ENCODE peak calls at places on chromosome X, in six cellular contexts. J is CD4-positive, alpha-beta memory T cell; E is heart right ventricle; O is neural progenitor cell; T is breast epithelium; U is dorsolateral prefrontal cortex. Z is an unnamed sample.

GRCh38 chrX:41333744-41333993 is 293 bp upstream of the DDX3X start:
- DNase-seq in T (no peak), E (peak), J (no peak), U (no peak), O (peak), Z (no peak)

GRCh38 chrX:21855937-21856415 is at the start of gene YY2:
- DNase-seq in E (no peak), T (no peak), O (no peak), J (no peak), U (no peak), Z (no peak)

GRCh38 chrX:116499780-116500179 is 37.0 kb upstream of the CT83 start:
- DNase-seq in J (no peak), E (no peak), T (no peak), O (no peak), U (no peak), Z (no peak)

GRCh38 chrX:149467920-149468319 is 37.2 kb downstream of the IDS start:
- DNase-seq in E (peak), U (no peak), O (no peak), J (no peak), T (no peak), Z (no peak)

GRCh38 chrX:108945883-108946523 is 209.6 kb upstream of the IRS4 start:
- DNase-seq in O (no peak), J (no peak), U (no peak), E (no peak), T (no peak), Z (no peak)

GRCh38 chrX:85620466-85620865 is 241.0 kb upstream of the POF1B start:
- DNase-seq in T (no peak), E (no peak), J (no peak), U (no peak), O (no peak), Z (no peak)

GRCh38 chrX:71941771-71942170 is 31.1 kb downstream of the NHSL2 start:
- DNase-seq in O (no peak), U (no peak), T (no peak), E (peak), J (no peak), Z (no peak)

GRCh38 chrX:9807355-9808182 is 21.3 kb downstream of the SHROOM2 start:
- DNase-seq in J (no peak), E (no peak), U (no peak), O (no peak), T (no peak), Z (no peak)

GRCh38 chrX:46849933-46850332 is 13.1 kb downstream of the RP2 start:
- DNase-seq in T (no peak), E (no peak), J (no peak), U (no peak), O (no peak), Z (no peak)

DNA sequence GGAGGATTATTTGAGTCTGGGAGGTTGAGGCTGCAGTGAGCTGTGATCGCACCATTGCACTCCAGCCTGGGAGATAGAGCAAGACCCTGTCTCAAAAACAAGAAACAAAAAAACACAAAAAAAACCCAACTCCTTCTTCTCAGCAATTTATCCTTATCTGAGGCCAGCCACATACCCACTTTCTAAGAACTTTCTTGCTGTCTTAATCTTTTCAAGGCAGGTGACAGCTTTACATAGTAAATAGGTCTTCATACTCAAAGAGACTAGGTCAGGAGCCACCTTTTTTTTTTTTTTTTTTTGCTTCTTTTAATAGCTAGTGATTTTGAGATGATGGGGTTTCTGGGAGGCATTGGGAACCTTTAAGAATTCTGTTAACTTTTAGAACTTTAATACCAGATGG is 26.1 kb upstream of the ZCCHC13 start:
- DNase-seq in T (no peak), J (no peak), E (no peak), U (no peak), O (no peak), Z (no peak)
- H3K27ac ChIP-seq in T (no peak), J (no peak), E (no peak), U (no peak), O (no peak), Z (no peak)

GRCh38 chrX:79367907-79368306 is 773 bp upstream of the ITM2A start:
- DNase-seq in U (no peak), E (no peak), J (peak), T (no peak), O (no peak), Z (no peak)
- H3K27ac ChIP-seq in U (no peak), E (peak), J (peak), T (peak), O (no peak), Z (no peak)

GRCh38 chrX:34778961-34779360 is 121.9 kb upstream of the TMEM47 start:
- DNase-seq in T (no peak), O (no peak), U (no peak), J (no peak), E (no peak), Z (no peak)
- H3K27ac ChIP-seq in T (no peak), O (no peak), U (no peak), J (no peak), E (no peak), Z (no peak)

GRCh38 chrX:115437841-115438240 is 123.1 kb upstream of the PLS3 start:
- DNase-seq in T (no peak), E (no peak), O (no peak), U (no peak), J (no peak), Z (no peak)
- H3K27ac ChIP-seq in T (no peak), E (no peak), O (no peak), U (no peak), J (no peak), Z (no peak)

DNA sequence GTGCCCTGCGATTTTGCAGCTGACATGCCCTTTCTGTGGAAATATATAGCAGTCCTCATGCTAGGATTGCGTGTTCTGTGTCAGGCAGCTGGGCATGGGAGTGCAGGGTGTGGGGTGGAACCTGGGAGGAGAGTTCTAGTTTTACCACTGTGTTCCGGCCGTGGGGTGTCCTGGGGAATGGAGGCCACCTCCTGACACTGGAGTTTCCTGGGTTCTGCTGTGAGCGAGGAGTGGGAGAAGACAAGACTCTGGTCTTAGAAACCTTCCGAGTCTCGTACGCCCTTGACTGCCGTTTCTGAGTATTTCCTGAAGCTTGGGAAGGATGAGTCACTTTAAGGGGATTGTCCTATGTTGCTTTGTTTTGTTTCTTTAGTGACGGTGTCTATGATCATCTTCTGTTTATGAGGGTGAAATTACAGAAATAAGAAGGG is 19.0 kb downstream of the CD99 start:
- DNase-seq in O (no peak), J (peak), T (no peak), U (no peak), E (no peak), Z (no peak)
- H3K27ac ChIP-seq in O (peak), J (peak), T (peak), U (no peak), E (peak), Z (no peak)

DNA sequence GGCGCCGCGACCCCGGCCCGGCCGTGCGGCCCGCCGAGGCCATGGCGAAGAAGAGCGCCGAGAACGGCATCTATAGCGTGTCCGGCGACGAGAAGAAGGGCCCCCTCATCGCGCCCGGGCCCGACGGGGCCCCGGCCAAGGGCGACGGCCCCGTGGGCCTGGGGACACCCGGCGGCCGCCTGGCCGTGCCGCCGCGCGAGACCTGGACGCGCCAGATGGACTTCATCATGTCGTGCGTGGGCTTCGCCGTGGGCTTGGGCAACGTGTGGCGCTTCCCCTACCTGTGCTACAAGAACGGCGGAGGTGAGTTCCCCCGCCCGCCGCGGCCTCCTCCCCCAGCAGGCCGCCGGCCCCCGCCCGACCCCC is 791 bp downstream of the SLC6A8 start:
- DNase-seq in T (no peak), U (no peak), E (no peak), J (no peak), O (no peak), Z (no peak)
- H3K27ac ChIP-seq in T (peak), U (peak), E (peak), J (no peak), O (no peak), Z (peak)

GRCh38 chrX:120250522-120251271 is at the start of gene ZBTB33:
- DNase-seq in U (peak), E (peak), T (peak), J (peak), O (peak), Z (peak)

GRCh38 chrX:120253784-120254183 is 3.2 kb downstream of the ZBTB33 start:
- DNase-seq in U (no peak), J (no peak), E (no peak), T (no peak), O (no peak), Z (no peak)

DNA sequence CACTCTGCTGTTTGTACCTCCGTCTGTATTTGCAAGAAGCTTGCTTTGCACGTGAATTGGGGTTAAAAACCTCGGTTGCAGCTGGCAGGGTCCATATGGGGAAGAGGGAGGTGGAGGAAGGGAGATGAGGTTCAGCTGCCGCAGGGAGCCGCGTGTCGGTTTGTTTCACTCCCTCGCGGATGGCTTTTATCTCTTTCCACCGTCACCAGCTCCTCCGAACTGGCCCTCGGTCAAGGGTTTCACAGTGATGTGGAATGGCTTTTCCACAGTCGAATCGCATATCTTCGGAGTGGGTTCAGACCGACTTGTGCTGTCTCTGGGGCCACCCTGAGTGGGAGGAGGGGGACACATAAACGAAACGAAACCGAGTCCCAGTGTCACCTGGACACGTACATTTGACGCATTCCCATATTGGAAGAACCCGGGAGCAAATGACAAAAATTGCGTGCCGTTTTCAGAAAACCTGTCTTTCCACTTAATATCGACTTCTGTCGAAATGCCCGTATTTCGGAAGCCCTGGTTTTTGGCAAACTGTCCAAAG is 929 bp downstream of the ZBTB33 start:
- DNase-seq in T (peak), E (peak), O (peak), J (peak), U (no peak), Z (no peak)
- H3K27ac ChIP-seq in T (peak), E (peak), O (no peak), J (peak), U (peak), Z (peak)

GRCh38 chrX:45842207-45842900 is 641.7 kb upstream of the DIPK2B start:
- DNase-seq in T (no peak), J (no peak), E (no peak), O (no peak), U (no peak), Z (no peak)
- H3K27ac ChIP-seq in T (no peak), J (no peak), E (no peak), O (no peak), U (no peak), Z (no peak)

GRCh38 chrX:136879001-136879667 is 1.4 kb downstream of the RBMX start:
- DNase-seq in J (peak), T (no peak), E (no peak), O (no peak), U (no peak), Z (no peak)
- H3K27ac ChIP-seq in J (peak), T (peak), E (peak), O (no peak), U (peak), Z (peak)